ENCODE peak calls at places on chromosomes 6 and 20, in eight cellular contexts. E, L, F, P, W, O, A and B are unnamed samples.

GRCh38 chr6:169173532-169174268 is 79.9 kb downstream of the THBS2 start:
- DNase-seq in A (no peak), L (no peak), P (no peak), W (no peak), F (peak), O (no peak), E (no peak), B (no peak)

GRCh38 chr20:25273046-25273445 is 25.2 kb downstream of the PYGB start:
- DNase-seq in F (no peak), W (no peak), O (no peak), A (peak), E (no peak), L (no peak), P (no peak), B (no peak)

GRCh38 chr6:2993755-2994317 is 5.9 kb upstream of the NQO2 start:
- DNase-seq in P (peak), A (no peak), L (no peak), F (peak), O (no peak), W (no peak), E (no peak), B (no peak)

GRCh38 chr6:161048636-161049035 is 57.1 kb downstream of the MAP3K4 start:
- DNase-seq in F (no peak), A (no peak), O (no peak), E (no peak), P (no peak), W (no peak), L (no peak), B (no peak)

GRCh38 chr6:137910424-137910834 is 43.4 kb downstream of the TNFAIP3 start:
- DNase-seq in F (no peak), O (no peak), A (no peak), W (no peak), P (no peak), L (no peak), E (no peak), B (no peak)

GRCh38 chr6:81788748-81789147 is 36.3 kb upstream of the TENT5A start:
- DNase-seq in L (no peak), E (no peak), O (no peak), F (no peak), A (no peak), P (peak), W (no peak), B (no peak)

GRCh38 chr20:37275125-37275524 is 13.5 kb upstream of the GHRH start:
- DNase-seq in E (no peak), F (no peak), L (peak), A (no peak), W (peak), O (no peak), P (no peak), B (no peak)

GRCh38 chr20:709421-709820 is 33.8 kb upstream of the SCRT2 start:
- DNase-seq in E (no peak), W (peak), L (no peak), A (no peak), F (no peak), O (peak), P (peak), B (peak)

GRCh38 chr6:138787138-138787537 is 8.7 kb upstream of the ECT2L start:
- DNase-seq in L (no peak), P (no peak), O (no peak), W (no peak), A (no peak), F (no peak), E (no peak), B (no peak)

GRCh38 chr6:17313971-17314370 is 32.8 kb downstream of the RBM24 start:
- DNase-seq in A (no peak), E (no peak), W (no peak), P (no peak), L (no peak), O (no peak), F (no peak), B (no peak)

GRCh38 chr6:165747963-165748362 is 84.9 kb upstream of the PDE10A start:
- DNase-seq in W (no peak), P (no peak), L (no peak), F (no peak), A (no peak), E (no peak), O (no peak), B (no peak)

GRCh38 chr20:59580208-59580980 is 23.9 kb upstream of the PHACTR3 start:
- DNase-seq in E (no peak), W (no peak), A (no peak), O (peak), F (no peak), L (no peak), P (no peak), B (no peak)

GRCh38 chr6:39377530-39377929 is 55.0 kb upstream of the KCNK16 start:
- DNase-seq in O (peak), A (peak), L (no peak), W (peak), F (peak), E (peak), P (peak), B (peak)

GRCh38 chr20:58128635-58129625 is 99.5 kb downstream of the ANKRD60 start:
- DNase-seq in L (no peak), F (peak), E (no peak), O (no peak), A (no peak), W (no peak), P (no peak), B (no peak)

GRCh38 chr6:53546256-53546655 is 1.4 kb upstream of the GCLC start:
- DNase-seq in O (no peak), E (no peak), F (no peak), W (no peak), A (no peak), L (no peak), P (no peak), B (no peak)

GRCh38 chr20:32465092-32465900 is 107.2 kb downstream of the ASXL1 start:
- DNase-seq in O (no peak), A (no peak), W (no peak), L (no peak), E (peak), P (peak), F (no peak), B (peak)

GRCh38 chr6:131292145-131292938 is 157.1 kb downstream of the AKAP7 start:
- DNase-seq in A (no peak), W (no peak), F (no peak), E (no peak), L (no peak), O (no peak), P (no peak), B (no peak)

GRCh38 chr20:17841751-17842191 is 126.8 kb downstream of the SNX5 start:
- DNase-seq in O (no peak), A (no peak), F (no peak), P (no peak), L (no peak), E (no peak), W (no peak), B (no peak)

GRCh38 chr6:26157150-26157837 is 70.1 kb downstream of the HFE start:
- DNase-seq in F (peak), W (peak), A (peak), L (peak), P (peak), E (peak), O (peak), B (peak)

GRCh38 chr20:37524221-37524700 is 3.2 kb downstream of the NNAT start:
- DNase-seq in E (no peak), A (no peak), L (no peak), W (no peak), O (no peak), P (peak), F (peak), B (peak)